ENCODE peak calls at places on chromosomes 5 and 9, in four cellular contexts. X, C, F and B are unnamed samples.
A peak's percentile ranks its signal among the peaks of the same experiment; 100 is the strongest.

GRCh38 chr9:75866273-75866871 is 24.1 kb upstream of the PCSK5 start:
- DNase-seq in X (peak; percentile 24), F (peak; percentile 63), C (no peak), B (peak; percentile 83)

GRCh38 chr9:111913159-111913558 is 16.5 kb downstream of the UGCG start:
- DNase-seq in F (no peak), X (no peak), C (no peak), B (no peak)

GRCh38 chr9:120909904-120910303 is 16.7 kb downstream of the TRAF1 start:
- DNase-seq in X (no peak), C (no peak), F (no peak), B (no peak)

GRCh38 chr9:13911473-13911872 is 402.5 kb downstream of the NFIB start:
- DNase-seq in C (no peak), F (no peak), X (no peak), B (no peak)

GRCh38 chr5:147017621-147018020 is 139.1 kb upstream of the PPP2R2B start:
- DNase-seq in C (no peak), X (no peak), F (no peak), B (no peak)

GRCh38 chr5:5941486-5941885 is 436.9 kb downstream of the MED10 start:
- DNase-seq in X (no peak), F (no peak), C (no peak), B (no peak)

GRCh38 chr5:97425511-97425910 is 242.5 kb upstream of the RIOK2 start:
- DNase-seq in X (no peak), F (peak; percentile 8), C (no peak), B (peak; percentile 28)

GRCh38 chr9:100756217-100756616 is 178.3 kb downstream of the CAVIN4 start:
- DNase-seq in C (no peak), F (no peak), X (no peak), B (no peak)

GRCh38 chr9:96383165-96383939 is at the start of gene SLC35D2:
- DNase-seq in X (peak; percentile 93), C (no peak), F (peak; percentile 37), B (peak; percentile 85)

GRCh38 chr5:23314827-23315226 is 192.6 kb upstream of the PRDM9 start:
- DNase-seq in X (no peak), F (no peak), C (no peak), B (no peak)

GRCh38 chr9:134442087-134442470 is 115.8 kb downstream of the RXRA start:
- DNase-seq in F (no peak), X (no peak), C (no peak), B (peak; percentile 25)

GRCh38 chr9:114115645-114116044 is 16.6 kb upstream of the KIF12 start:
- DNase-seq in F (no peak), X (no peak), C (no peak), B (no peak)

GRCh38 chr5:1789838-1790462 is 9.7 kb downstream of the MRPL36 start:
- DNase-seq in X (no peak), F (no peak), C (no peak), B (peak; percentile 53)

GRCh38 chr5:147818290-147818689 is 13.2 kb downstream of the SPINK1 start:
- DNase-seq in F (no peak), X (no peak), C (no peak), B (no peak)

GRCh38 chr9:91037511-91038482 is 236.2 kb downstream of the SYK start:
- DNase-seq in C (no peak), X (no peak), F (no peak), B (peak; percentile 67)

GRCh38 chr5:14983666-14984441 is 112.3 kb upstream of the ANKH start:
- DNase-seq in F (no peak), C (no peak), X (no peak), B (no peak)

GRCh38 chr5:56290378-56291057 is 57.4 kb upstream of the ANKRD55 start:
- DNase-seq in C (no peak), X (no peak), F (no peak), B (no peak)

GRCh38 chr5:121693864-121694263 is 157.8 kb upstream of the FTMT start:
- DNase-seq in C (no peak), F (no peak), X (no peak), B (no peak)

GRCh38 chr9:109861499-109861898 is 81.5 kb downstream of the PALM2AKAP2 start:
- DNase-seq in F (no peak), X (no peak), C (no peak), B (peak; percentile 58)

GRCh38 chr9:128905964-128906363 is 14.8 kb upstream of the PHYHD1 start:
- DNase-seq in X (no peak), F (no peak), C (no peak), B (no peak)
- H3K36me3 ChIP-seq in X (peaks cover 23% of the 10 kb centered on the region), F (peaks cover 28% of the 10 kb centered on the region), C (peaks cover 8% of the 10 kb centered on the region), B (peaks cover 32% of the 10 kb centered on the region)

DNA sequence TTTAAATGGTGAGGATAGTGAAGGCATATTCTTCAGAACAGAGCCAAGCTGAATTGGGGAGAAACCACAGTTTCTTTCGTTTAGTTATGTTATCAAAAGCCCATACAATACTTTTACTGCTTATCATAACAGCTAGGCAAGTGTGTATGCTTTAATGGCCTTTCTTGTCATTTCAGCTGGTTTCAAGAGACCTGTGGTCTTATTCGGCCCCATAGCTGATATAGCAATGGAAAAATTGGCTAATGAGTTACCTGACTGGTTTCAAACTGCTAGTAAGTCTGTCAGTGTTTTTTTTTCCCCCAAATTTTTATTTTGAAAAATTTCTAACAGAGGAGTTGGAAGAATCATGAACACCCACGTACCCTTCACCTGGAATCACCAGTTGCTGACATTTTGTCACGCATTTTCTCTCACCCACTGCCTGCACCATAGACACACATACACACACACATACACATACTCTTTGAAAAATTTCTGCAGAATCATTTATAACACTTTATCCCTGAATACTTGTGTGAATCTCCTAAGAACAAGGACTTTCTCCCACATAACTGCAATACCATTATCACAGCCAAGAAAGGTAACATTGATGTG is 63.7 kb downstream of the TJP2 start:
- DNase-seq in F (no peak), X (no peak), C (no peak), B (no peak)
- H3K36me3 ChIP-seq in F (peaks cover 6% of the 10 kb centered on the region), X (peaks cover 29% of the 10 kb centered on the region), C (peaks cover 9% of the 10 kb centered on the region), B (peaks cover 89% of the 10 kb centered on the region)

DNA sequence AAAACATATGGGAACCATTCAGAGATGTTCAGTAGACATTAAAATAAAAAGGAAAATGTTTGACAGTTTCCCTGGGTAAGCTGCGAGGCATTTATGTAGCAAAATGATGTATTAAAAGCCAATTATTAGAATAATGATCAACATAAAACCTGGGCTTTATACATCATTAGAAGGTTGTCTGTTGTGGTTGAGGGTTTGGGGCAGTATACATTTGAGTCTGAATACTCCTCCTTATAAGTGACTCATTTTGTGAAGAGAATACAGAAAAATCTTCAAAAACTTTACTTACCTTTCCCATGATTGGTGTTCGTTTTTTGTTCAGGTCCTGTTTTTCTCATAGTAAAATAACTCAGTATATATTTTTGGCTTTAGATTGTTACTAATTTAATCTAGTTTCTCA is 119.5 kb downstream of the ZCCHC7 start:
- DNase-seq in X (no peak), F (no peak), C (no peak), B (no peak)
- H3K36me3 ChIP-seq in X (no peaks in the 10 kb centered on the region), F (no peaks in the 10 kb centered on the region), C (no peaks in the 10 kb centered on the region), B (peaks cover 6% of the 10 kb centered on the region)

GRCh38 chr5:137567226-137567625 is 68.1 kb upstream of the SPOCK1 start:
- DNase-seq in F (no peak), X (no peak), C (no peak), B (no peak)
- H3K36me3 ChIP-seq in F (no peaks in the 10 kb centered on the region), X (no peaks in the 10 kb centered on the region), C (no peaks in the 10 kb centered on the region), B (no peaks in the 10 kb centered on the region)

DNA sequence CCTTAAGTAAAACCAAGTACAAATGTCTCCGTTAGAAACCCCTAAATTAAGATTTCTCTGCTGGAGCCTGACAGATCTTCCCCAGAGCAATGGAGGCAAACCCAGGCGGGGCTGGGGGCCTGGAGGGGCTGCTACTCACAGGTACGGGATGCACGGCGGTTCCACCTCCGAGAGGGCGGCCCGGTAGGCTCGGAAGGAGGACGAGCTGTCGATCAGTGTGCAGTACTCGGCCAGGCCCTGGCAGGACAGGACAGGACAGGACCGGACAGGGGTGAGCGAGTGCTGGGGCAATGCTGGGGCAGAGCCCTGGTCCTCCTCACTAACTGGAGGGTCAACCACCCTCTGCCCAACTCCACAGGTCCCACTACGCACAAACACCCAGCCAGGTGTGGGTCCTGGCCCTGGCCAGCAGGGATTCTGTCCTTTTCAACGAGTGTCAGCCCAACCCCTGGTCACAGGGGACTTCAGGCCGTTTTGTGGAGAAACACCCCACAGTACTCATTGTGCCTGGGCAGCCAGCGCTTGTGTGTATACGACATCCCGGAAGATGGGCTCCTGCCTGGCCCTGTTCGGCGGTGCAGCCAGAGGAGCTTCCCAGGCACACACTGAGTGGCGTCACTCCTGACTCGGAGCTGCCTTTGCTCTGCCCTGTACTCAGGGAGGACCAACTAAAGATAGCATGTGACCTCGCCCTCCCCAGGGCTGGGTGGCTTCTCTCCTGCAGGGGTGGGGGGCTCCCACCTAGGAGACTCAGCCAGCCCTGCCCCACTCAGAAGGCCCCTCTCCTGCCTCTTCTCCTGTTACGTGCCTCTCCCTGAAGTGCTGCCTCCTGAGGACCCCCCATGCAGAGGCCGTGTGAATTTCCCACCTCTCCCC is 37.4 kb downstream of the PRRT1B start:
- DNase-seq in X (no peak), F (no peak), C (no peak), B (no peak)
- H3K36me3 ChIP-seq in X (peaks cover 29% of the 10 kb centered on the region), F (peaks cover 23% of the 10 kb centered on the region), C (peaks cover 27% of the 10 kb centered on the region), B (peaks cover 74% of the 10 kb centered on the region)